ENCODE peak calls at places on chromosome 19, in five cellular contexts. W, C, X, S and V are unnamed samples.

GRCh38 chr19:12035220-12036172 is at the start of gene ZNF433:
- DNase-seq in S (peak; percentile 82), X (peak; percentile 98), W (peak; percentile 86), C (peak; percentile 77), V (peak; percentile 23)

GRCh38 chr19:29832801-29833200 is 21.0 kb downstream of the CCNE1 start:
- DNase-seq in X (no peak), S (no peak), W (no peak), C (no peak), V (no peak)

GRCh38 chr19:17686027-17686511 is 2.1 kb downstream of the UNC13A start:
- DNase-seq in W (no peak), S (peak; percentile 20), X (no peak), C (no peak), V (no peak)

GRCh38 chr19:31548941-31549340 is 199.7 kb upstream of the TSHZ3 start:
- DNase-seq in S (peak; percentile 62), C (peak; percentile 1), W (no peak), X (peak; percentile 19), V (no peak)

GRCh38 chr19:52188822-52189744 is 769 bp upstream of the PPP2R1A start:
- DNase-seq in C (no peak), X (peak; percentile 99), S (no peak), W (no peak), V (no peak)

GRCh38 chr19:42435316-42435715 is 7.4 kb downstream of the CXCL17 start:
- DNase-seq in W (no peak), C (no peak), S (no peak), X (no peak), V (no peak)

GRCh38 chr19:28915737-28916460 is 297.1 kb downstream of the UQCRFS1 start:
- DNase-seq in X (no peak), W (no peak), C (no peak), S (no peak), V (no peak)

GRCh38 chr19:15115080-15115479 is 7.9 kb downstream of the SYDE1 start:
- DNase-seq in X (peak; percentile 49), C (no peak), W (no peak), S (peak; percentile 68), V (no peak)

GRCh38 chr19:16942583-16942982 is 53.8 kb downstream of the F2RL3 start:
- DNase-seq in S (no peak), W (no peak), C (no peak), X (no peak), V (no peak)

GRCh38 chr19:45794627-45795026 is 2.0 kb upstream of the DMWD start:
- DNase-seq in X (no peak), C (no peak), S (no peak), W (no peak), V (no peak)

GRCh38 chr19:38952395-38953165 is 21.8 kb downstream of the MRPS12 start:
- DNase-seq in C (peak; percentile 63), S (peak; percentile 16), X (peak; percentile 44), W (no peak), V (peak; percentile 68)

GRCh38 chr19:53971608-53972007 is 8.9 kb downstream of the CACNG8 start:
- DNase-seq in X (no peak), S (no peak), C (no peak), W (no peak), V (no peak)

GRCh38 chr19:18737954-18738351 is 53.2 kb downstream of the COMP start:
- DNase-seq in S (no peak), X (peak; percentile 68), C (no peak), W (no peak), V (peak; percentile 32)

GRCh38 chr19:13902993-13903555 is 2.8 kb downstream of the BRME1 start:
- DNase-seq in W (no peak), S (peak; percentile 20), X (no peak), C (peak; percentile 51), V (no peak)

GRCh38 chr19:47377208-47377701 is 28.1 kb downstream of the DHX34 start:
- DNase-seq in X (peak; percentile 47), S (no peak), W (no peak), C (no peak), V (no peak)

GRCh38 chr19:10043286-10043927 is 30.1 kb downstream of the RDH8 start:
- DNase-seq in S (peak; percentile 51), C (no peak), X (no peak), W (peak; percentile 50), V (no peak)

GRCh38 chr19:57192064-57192395 is 730 bp downstream of the ZNF264 start:
- DNase-seq in C (no peak), X (no peak), W (no peak), S (no peak), V (no peak)

GRCh38 chr19:35978271-35978670 is 16.7 kb upstream of the SDHAF1 start:
- DNase-seq in S (no peak), W (no peak), C (no peak), X (no peak), V (no peak)

GRCh38 chr19:58535857-58536256 is 8.0 kb upstream of the TRIM28 start:
- DNase-seq in S (no peak), C (no peak), X (no peak), W (no peak), V (no peak)

GRCh38 chr19:53007200-53008054 is 6.3 kb upstream of the ERVV-1 start:
- DNase-seq in C (no peak), W (no peak), S (no peak), X (no peak), V (no peak)

GRCh38 chr19:45990113-45990728 is 5.0 kb upstream of the CCDC61 start:
- DNase-seq in W (no peak), S (no peak), C (no peak), X (no peak), V (no peak)

GRCh38 chr19:17302391-17303166 is 646 bp downstream of the ABHD8 start:
- DNase-seq in S (no peak), W (no peak), X (peak; percentile 44), C (peak; percentile 51), V (no peak)

GRCh38 chr19:33416307-33417215 is 43.1 kb downstream of the CEBPG start:
- DNase-seq in S (peak; percentile 70), W (peak; percentile 50), C (peak; percentile 66), X (peak; percentile 51), V (peak; percentile 14)

GRCh38 chr19:39001016-39001415 is 25.5 kb upstream of the FBXO17 start:
- DNase-seq in C (no peak), W (no peak), S (no peak), X (no peak), V (no peak)

GRCh38 chr19:34189199-34189916 is 17.1 kb downstream of the LSM14A start:
- DNase-seq in X (no peak), C (no peak), S (peak; percentile 25), W (no peak), V (no peak)

GRCh38 chr19:11261431-11261901 is 858 bp downstream of the DOCK6 start:
- DNase-seq in X (no peak), W (no peak), S (no peak), C (no peak), V (no peak)

GRCh38 chr19:4389511-4390016 is 10.8 kb downstream of the SH3GL1 start:
- DNase-seq in X (no peak), C (no peak), S (no peak), W (no peak), V (no peak)
- H3K4me3 ChIP-seq in X (no peak overlapping the region), C (no peak overlapping the region), S (no peak overlapping the region), W (no peak overlapping the region), V (no peak overlapping the region)

GRCh38 chr19:591099-591958 is 1.6 kb downstream of the HCN2 start:
- DNase-seq in X (no peak), W (peak; percentile 64), S (no peak), C (no peak), V (no peak)
- H3K4me3 ChIP-seq in X (no peak overlapping the region), W (peak overlapping the region; percentile 11), S (no peak overlapping the region), C (no peak overlapping the region), V (no peak overlapping the region)

DNA sequence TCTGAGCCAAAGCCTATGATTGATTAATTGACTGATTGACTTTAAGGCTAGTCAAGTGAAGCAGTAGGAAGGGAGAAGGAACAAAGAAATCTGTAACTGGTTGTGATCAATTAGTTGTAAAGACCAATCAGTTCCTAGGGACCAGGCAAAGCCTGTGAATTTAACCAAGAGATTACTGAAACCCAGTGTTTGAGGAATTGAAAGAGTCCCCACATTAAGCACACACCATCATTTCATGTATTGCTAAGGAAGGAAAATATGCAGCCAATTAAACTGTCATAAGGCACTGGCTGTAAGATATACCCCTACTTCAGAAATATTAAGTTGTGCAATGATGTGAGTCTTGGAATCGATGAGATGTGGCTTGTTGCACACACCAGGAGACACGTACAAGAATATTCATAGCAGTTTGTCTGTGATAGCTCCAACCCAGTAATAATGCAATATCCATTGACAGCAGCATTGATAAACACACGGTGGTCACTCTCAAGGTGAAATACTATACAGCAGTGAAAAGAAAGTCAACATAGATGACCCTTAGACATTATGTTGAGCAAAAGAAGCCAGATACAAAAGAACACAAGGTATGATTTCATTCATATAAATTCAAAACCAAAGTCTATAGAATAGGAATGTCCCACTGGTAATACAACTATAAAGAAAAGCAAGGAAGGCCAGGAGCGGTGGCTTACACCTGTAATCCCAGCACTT is 9.0 kb downstream of the C19orf47 start:
- DNase-seq in X (no peak), S (no peak), W (no peak), C (no peak), V (no peak)
- H3K4me3 ChIP-seq in X (no peak overlapping the region), S (no peak overlapping the region), W (no peak overlapping the region), C (no peak overlapping the region), V (no peak overlapping the region)

GRCh38 chr19:50817941-50818858 is 5.4 kb downstream of the KLK1 start:
- DNase-seq in S (peak; percentile 10), C (peak; percentile 71), W (peak; percentile 76), X (peak; percentile 91), V (no peak)
- H3K4me3 ChIP-seq in S (peak overlapping the region; percentile 44), C (peak overlapping the region; percentile 71), W (peak overlapping the region; percentile 82), X (peak overlapping the region; percentile 46), V (peak overlapping the region; percentile 36)

GRCh38 chr19:55580628-55581144 is at the start of gene ZNF579:
- DNase-seq in W (peak; percentile 77), S (peak; percentile 95), C (peak; percentile 89), X (peak; percentile 91), V (no peak)

GRCh38 chr19:55579766-55580621 is 654 bp downstream of the ZNF579 start:
- DNase-seq in C (peak; percentile 46), X (peak; percentile 31), S (peak; percentile 37), W (no peak), V (no peak)

GRCh38 chr19:55581145-55581827 is 638 bp upstream of the ZNF579 start:
- DNase-seq in C (no peak), S (no peak), X (peak; percentile 33), W (no peak), V (no peak)

GRCh38 chr19:55578031-55578760 is 2.5 kb downstream of the ZNF579 start:
- DNase-seq in W (no peak), S (no peak), X (no peak), C (no peak), V (no peak)

DNA sequence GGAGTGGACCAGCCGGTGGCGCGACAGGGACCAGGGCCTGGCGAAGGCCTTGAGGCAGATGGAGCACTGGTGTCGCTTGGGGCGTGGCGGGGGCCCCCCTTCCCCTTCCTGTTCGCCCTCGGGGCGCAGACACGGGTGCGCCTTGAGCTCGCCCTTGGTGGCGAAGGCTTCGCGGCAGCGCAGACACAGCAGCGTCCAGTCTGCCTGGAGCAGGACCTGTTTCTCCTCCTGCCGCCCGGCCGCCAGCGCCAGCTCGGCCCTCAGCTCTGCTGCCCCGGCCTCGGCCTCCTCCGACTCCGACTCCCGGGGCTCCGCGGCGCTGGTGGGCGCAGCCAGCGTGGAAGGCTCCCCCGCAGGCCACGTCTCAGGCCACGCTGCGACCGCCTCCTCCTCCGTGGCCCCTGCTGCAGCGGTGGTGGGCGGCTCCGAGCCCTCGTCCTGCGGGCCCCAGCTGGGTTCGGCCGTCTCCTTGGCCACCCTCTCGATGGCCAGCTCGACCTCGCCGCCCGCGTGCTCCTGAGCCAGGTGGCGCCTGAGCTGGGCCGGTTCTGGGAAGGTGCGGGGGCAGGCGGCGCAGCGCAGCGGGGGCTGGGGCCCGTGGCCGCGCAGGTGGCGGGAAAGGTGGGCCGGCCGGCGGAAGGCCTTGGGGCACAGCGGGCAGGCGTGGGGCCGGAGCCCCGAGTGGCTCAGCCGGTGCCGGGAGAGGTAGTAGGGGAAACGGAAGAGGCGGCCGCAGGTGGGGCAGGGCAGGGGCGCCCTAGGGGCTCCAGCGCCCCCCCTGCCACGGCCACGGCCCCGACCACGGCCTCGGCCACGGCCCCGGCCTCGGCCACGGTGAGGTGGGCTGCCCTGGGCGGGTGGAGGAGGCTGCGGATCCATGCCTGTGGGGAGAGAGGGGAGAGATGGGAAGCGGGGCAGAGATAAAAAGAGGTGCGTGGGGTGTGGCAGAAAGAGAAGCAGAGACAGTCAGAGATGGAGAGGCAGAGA is 1.6 kb downstream of the ZNF579 start:
- DNase-seq in S (no peak), X (no peak), C (no peak), W (no peak), V (no peak)
- H3K4me3 ChIP-seq in S (peak overlapping the region; percentile 93), X (peak overlapping the region; percentile 79), C (peak overlapping the region; percentile 88), W (peak overlapping the region; percentile 99), V (peak overlapping the region; percentile 90)